ENCODE peak calls at places on chromosome 14, in six cellular contexts. One of them, this sample, is unnamed.

GRCh38 chr14:76957224-76957881 is 71.2 kb downstream of the IRF2BPL start:
- DNase-seq in right lobe of liver: no peak
- DNase-seq in astrocyte: no peak
- DNase-seq in IMR-90: no peak
- DNase-seq in sigmoid colon: no peak
- DNase-seq in brain microvascular endothelial cell: no peak
- DNase-seq in this sample: no peak

GRCh38 chr14:91945776-91946305 is 1.7 kb downstream of the FBLN5 start:
- DNase-seq in right lobe of liver: no peak
- DNase-seq in astrocyte: no peak
- DNase-seq in IMR-90: no peak
- DNase-seq in sigmoid colon: no peak
- DNase-seq in brain microvascular endothelial cell: no peak
- DNase-seq in this sample: no peak

GRCh38 chr14:68653754-68654153 is 139.1 kb downstream of the ZFP36L1 start:
- DNase-seq in right lobe of liver: no peak
- DNase-seq in astrocyte: no peak
- DNase-seq in IMR-90: no peak
- DNase-seq in sigmoid colon: no peak
- DNase-seq in brain microvascular endothelial cell: no peak
- DNase-seq in this sample: no peak

GRCh38 chr14:60922050-60922449 is 58.8 kb downstream of the TRMT5 start:
- DNase-seq in right lobe of liver: no peak
- DNase-seq in astrocyte: peak; percentile 65
- DNase-seq in IMR-90: peak; percentile 62
- DNase-seq in sigmoid colon: no peak
- DNase-seq in brain microvascular endothelial cell: no peak
- DNase-seq in this sample: no peak

GRCh38 chr14:71103662-71104484 is 196.6 kb downstream of the PCNX1 start:
- DNase-seq in right lobe of liver: no peak
- DNase-seq in astrocyte: peak; percentile 44
- DNase-seq in IMR-90: peak; percentile 80
- DNase-seq in sigmoid colon: no peak
- DNase-seq in brain microvascular endothelial cell: peak; percentile 54
- DNase-seq in this sample: no peak

GRCh38 chr14:74511966-74512365 is 18.4 kb downstream of the ISCA2 start:
- DNase-seq in right lobe of liver: peak; percentile 24
- DNase-seq in astrocyte: no peak
- DNase-seq in IMR-90: no peak
- DNase-seq in sigmoid colon: peak; percentile 36
- DNase-seq in brain microvascular endothelial cell: no peak
- DNase-seq in this sample: no peak

GRCh38 chr14:32361674-32362073 is 32.6 kb downstream of the AKAP6 start:
- DNase-seq in right lobe of liver: no peak
- DNase-seq in astrocyte: no peak
- DNase-seq in IMR-90: no peak
- DNase-seq in sigmoid colon: no peak
- DNase-seq in brain microvascular endothelial cell: no peak
- DNase-seq in this sample: no peak

GRCh38 chr14:100824156-100824555 is 1.8 kb upstream of the MEG3 start:
- DNase-seq in right lobe of liver: peak; percentile 53
- DNase-seq in astrocyte: peak; percentile 54
- DNase-seq in IMR-90: peak; percentile 49
- DNase-seq in sigmoid colon: peak; percentile 77
- DNase-seq in brain microvascular endothelial cell: peak; percentile 74
- DNase-seq in this sample: no peak

GRCh38 chr14:95818581-95818980 is 58.1 kb upstream of the TUNAR start:
- DNase-seq in right lobe of liver: no peak
- DNase-seq in astrocyte: no peak
- DNase-seq in IMR-90: no peak
- DNase-seq in sigmoid colon: no peak
- DNase-seq in brain microvascular endothelial cell: no peak
- DNase-seq in this sample: no peak

GRCh38 chr14:51448831-51449665 is 202.7 kb upstream of the FRMD6 start:
- DNase-seq in right lobe of liver: peak; percentile 66
- DNase-seq in astrocyte: peak; percentile 95
- DNase-seq in IMR-90: peak; percentile 98
- DNase-seq in sigmoid colon: no peak
- DNase-seq in brain microvascular endothelial cell: peak; percentile 60
- DNase-seq in this sample: no peak

GRCh38 chr14:68788275-68789001 is 4.4 kb downstream of the ZFP36L1 start:
- DNase-seq in right lobe of liver: no peak
- DNase-seq in astrocyte: no peak
- DNase-seq in IMR-90: no peak
- DNase-seq in sigmoid colon: no peak
- DNase-seq in brain microvascular endothelial cell: no peak
- DNase-seq in this sample: no peak

GRCh38 chr14:95519699-95520098 is 3.2 kb upstream of the SYNE3 start:
- DNase-seq in right lobe of liver: no peak
- DNase-seq in astrocyte: peak; percentile 78
- DNase-seq in IMR-90: peak; percentile 77
- DNase-seq in sigmoid colon: peak; percentile 90
- DNase-seq in brain microvascular endothelial cell: peak; percentile 59
- DNase-seq in this sample: no peak

GRCh38 chr14:68552597-68552996 is 240.3 kb downstream of the ZFP36L1 start:
- DNase-seq in right lobe of liver: no peak
- DNase-seq in astrocyte: peak; percentile 46
- DNase-seq in IMR-90: peak; percentile 20
- DNase-seq in sigmoid colon: peak; percentile 80
- DNase-seq in brain microvascular endothelial cell: no peak
- DNase-seq in this sample: peak; percentile 58

GRCh38 chr14:72524230-72524629 is 369.7 kb downstream of the DPF3 start:
- DNase-seq in right lobe of liver: no peak
- DNase-seq in astrocyte: no peak
- DNase-seq in IMR-90: no peak
- DNase-seq in sigmoid colon: no peak
- DNase-seq in brain microvascular endothelial cell: no peak
- DNase-seq in this sample: no peak

GRCh38 chr14:61558271-61558670 is 137.0 kb upstream of the HIF1A start:
- DNase-seq in right lobe of liver: no peak
- DNase-seq in astrocyte: no peak
- DNase-seq in IMR-90: no peak
- DNase-seq in sigmoid colon: no peak
- DNase-seq in brain microvascular endothelial cell: no peak
- DNase-seq in this sample: no peak

GRCh38 chr14:89372156-89372555 is 44.9 kb downstream of the FOXN3 start:
- DNase-seq in right lobe of liver: no peak
- DNase-seq in astrocyte: peak; percentile 41
- DNase-seq in IMR-90: peak; percentile 66
- DNase-seq in sigmoid colon: no peak
- DNase-seq in brain microvascular endothelial cell: no peak
- DNase-seq in this sample: no peak

GRCh38 chr14:96215845-96216244 is 11.2 kb downstream of the BDKRB2 start:
- DNase-seq in right lobe of liver: no peak
- DNase-seq in astrocyte: no peak
- DNase-seq in IMR-90: no peak
- DNase-seq in sigmoid colon: no peak
- DNase-seq in brain microvascular endothelial cell: no peak
- DNase-seq in this sample: no peak

GRCh38 chr14:74548881-74549280 is 55.3 kb downstream of the ISCA2 start:
- DNase-seq in right lobe of liver: peak; percentile 57
- DNase-seq in astrocyte: no peak
- DNase-seq in IMR-90: peak; percentile 38
- DNase-seq in sigmoid colon: peak; percentile 75
- DNase-seq in brain microvascular endothelial cell: peak; percentile 34
- DNase-seq in this sample: no peak

GRCh38 chr14:33570717-33571058 is 380.2 kb downstream of the EGLN3 start:
- DNase-seq in right lobe of liver: no peak
- DNase-seq in astrocyte: no peak
- DNase-seq in IMR-90: no peak
- DNase-seq in sigmoid colon: no peak
- DNase-seq in brain microvascular endothelial cell: no peak
- DNase-seq in this sample: no peak

GRCh38 chr14:47155395-47155794 is 503.8 kb upstream of the RPL10L start:
- DNase-seq in right lobe of liver: no peak
- DNase-seq in astrocyte: no peak
- DNase-seq in IMR-90: no peak
- DNase-seq in sigmoid colon: no peak
- DNase-seq in brain microvascular endothelial cell: no peak
- DNase-seq in this sample: no peak

GRCh38 chr14:60094306-60094897 is 2.7 kb downstream of the PCNX4 start:
- DNase-seq in right lobe of liver: no peak
- DNase-seq in astrocyte: peak; percentile 84
- DNase-seq in IMR-90: peak; percentile 70
- DNase-seq in sigmoid colon: no peak
- DNase-seq in brain microvascular endothelial cell: peak; percentile 80
- DNase-seq in this sample: no peak

GRCh38 chr14:49933704-49934103 is 40.8 kb downstream of the ARF6 start:
- DNase-seq in right lobe of liver: no peak
- DNase-seq in astrocyte: no peak
- DNase-seq in IMR-90: no peak
- DNase-seq in sigmoid colon: no peak
- DNase-seq in brain microvascular endothelial cell: no peak
- DNase-seq in this sample: no peak

GRCh38 chr14:54792288-54792687 is 110.3 kb downstream of the GCH1 start:
- DNase-seq in right lobe of liver: no peak
- DNase-seq in astrocyte: no peak
- DNase-seq in IMR-90: no peak
- DNase-seq in sigmoid colon: no peak
- DNase-seq in brain microvascular endothelial cell: no peak
- DNase-seq in this sample: no peak

GRCh38 chr14:54788701-54789100 is 113.9 kb downstream of the GCH1 start:
- DNase-seq in right lobe of liver: no peak
- DNase-seq in astrocyte: no peak
- DNase-seq in IMR-90: no peak
- DNase-seq in sigmoid colon: no peak
- DNase-seq in brain microvascular endothelial cell: no peak
- DNase-seq in this sample: no peak

GRCh38 chr14:54789166-54789565 is 113.5 kb downstream of the GCH1 start:
- DNase-seq in right lobe of liver: no peak
- DNase-seq in astrocyte: no peak
- DNase-seq in IMR-90: no peak
- DNase-seq in sigmoid colon: no peak
- DNase-seq in brain microvascular endothelial cell: no peak
- DNase-seq in this sample: no peak

GRCh38 chr14:54791001-54791400 is 111.6 kb downstream of the GCH1 start:
- DNase-seq in right lobe of liver: no peak
- DNase-seq in astrocyte: no peak
- DNase-seq in IMR-90: no peak
- DNase-seq in sigmoid colon: no peak
- DNase-seq in brain microvascular endothelial cell: no peak
- DNase-seq in this sample: no peak

DNA sequence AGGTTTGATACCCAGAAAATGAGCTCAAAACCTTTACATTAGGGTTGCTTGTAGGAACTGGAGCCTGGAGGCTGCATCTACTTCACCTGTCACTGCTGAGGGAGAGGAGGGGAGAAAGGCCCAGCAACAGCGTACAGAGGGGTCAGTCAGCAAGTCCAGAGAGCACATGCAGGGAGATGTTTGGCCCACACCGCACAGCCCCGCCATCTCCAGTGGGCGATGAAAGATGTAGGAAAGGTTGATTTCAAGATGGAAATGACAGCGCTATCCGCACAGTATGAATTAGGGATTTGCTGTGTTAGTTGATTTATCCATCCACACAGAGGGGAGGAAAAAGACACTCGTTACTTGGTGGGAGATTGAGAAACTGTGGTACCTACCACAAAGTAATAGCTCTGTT is 112.5 kb downstream of the GCH1 start:
- DNase-seq in right lobe of liver: no peak
- DNase-seq in astrocyte: no peak
- DNase-seq in IMR-90: no peak
- DNase-seq in sigmoid colon: no peak
- DNase-seq in brain microvascular endothelial cell: no peak
- DNase-seq in this sample: no peak
- H3K36me3 ChIP-seq in right lobe of liver: peaks cover 29% of the 10 kb centered on the region
- H3K36me3 ChIP-seq in astrocyte: peaks cover 11% of the 10 kb centered on the region
- H3K36me3 ChIP-seq in IMR-90: peaks cover 52% of the 10 kb centered on the region
- H3K36me3 ChIP-seq in sigmoid colon: peaks cover 76% of the 10 kb centered on the region
- H3K36me3 ChIP-seq in brain microvascular endothelial cell: peaks cover 7% of the 10 kb centered on the region
- H3K36me3 ChIP-seq in this sample: no peaks in the 10 kb centered on the region

GRCh38 chr14:44812672-44813071 is 149.1 kb downstream of the KLHL28 start:
- DNase-seq in right lobe of liver: no peak
- DNase-seq in astrocyte: no peak
- DNase-seq in IMR-90: no peak
- DNase-seq in sigmoid colon: no peak
- DNase-seq in brain microvascular endothelial cell: no peak
- DNase-seq in this sample: no peak
- H3K36me3 ChIP-seq in right lobe of liver: no peaks in the 10 kb centered on the region
- H3K36me3 ChIP-seq in astrocyte: no peaks in the 10 kb centered on the region
- H3K36me3 ChIP-seq in IMR-90: no peaks in the 10 kb centered on the region
- H3K36me3 ChIP-seq in sigmoid colon: no peaks in the 10 kb centered on the region
- H3K36me3 ChIP-seq in brain microvascular endothelial cell: no peaks in the 10 kb centered on the region
- H3K36me3 ChIP-seq in this sample: no peaks in the 10 kb centered on the region

GRCh38 chr14:102445641-102446040 is 63.9 kb downstream of the ANKRD9 start:
- DNase-seq in right lobe of liver: peak; percentile 30
- DNase-seq in astrocyte: no peak
- DNase-seq in IMR-90: no peak
- DNase-seq in sigmoid colon: peak; percentile 35
- DNase-seq in brain microvascular endothelial cell: no peak
- DNase-seq in this sample: no peak

GRCh38 chr14:102454711-102455110 is 54.9 kb downstream of the ANKRD9 start:
- DNase-seq in right lobe of liver: no peak
- DNase-seq in astrocyte: no peak
- DNase-seq in IMR-90: no peak
- DNase-seq in sigmoid colon: no peak
- DNase-seq in brain microvascular endothelial cell: no peak
- DNase-seq in this sample: no peak

GRCh38 chr14:102452302-102452701 is 57.3 kb downstream of the ANKRD9 start:
- DNase-seq in right lobe of liver: no peak
- DNase-seq in astrocyte: no peak
- DNase-seq in IMR-90: no peak
- DNase-seq in sigmoid colon: peak; percentile 49
- DNase-seq in brain microvascular endothelial cell: no peak
- DNase-seq in this sample: peak; percentile 39

GRCh38 chr14:102451064-102451352 is 58.6 kb downstream of the ANKRD9 start:
- DNase-seq in right lobe of liver: no peak
- DNase-seq in astrocyte: no peak
- DNase-seq in IMR-90: no peak
- DNase-seq in sigmoid colon: peak; percentile 48
- DNase-seq in brain microvascular endothelial cell: no peak
- DNase-seq in this sample: no peak

GRCh38 chr14:102450206-102451063 is 59.1 kb downstream of the ANKRD9 start:
- DNase-seq in right lobe of liver: no peak
- DNase-seq in astrocyte: no peak
- DNase-seq in IMR-90: no peak
- DNase-seq in sigmoid colon: no peak
- DNase-seq in brain microvascular endothelial cell: no peak
- DNase-seq in this sample: no peak
- H3K36me3 ChIP-seq in right lobe of liver: peaks cover 50% of the 10 kb centered on the region
- H3K36me3 ChIP-seq in astrocyte: peaks cover 21% of the 10 kb centered on the region
- H3K36me3 ChIP-seq in IMR-90: peaks cover 47% of the 10 kb centered on the region
- H3K36me3 ChIP-seq in sigmoid colon: peaks cover 98% of the 10 kb centered on the region
- H3K36me3 ChIP-seq in brain microvascular endothelial cell: peaks cover 45% of the 10 kb centered on the region
- H3K36me3 ChIP-seq in this sample: no peaks in the 10 kb centered on the region

DNA sequence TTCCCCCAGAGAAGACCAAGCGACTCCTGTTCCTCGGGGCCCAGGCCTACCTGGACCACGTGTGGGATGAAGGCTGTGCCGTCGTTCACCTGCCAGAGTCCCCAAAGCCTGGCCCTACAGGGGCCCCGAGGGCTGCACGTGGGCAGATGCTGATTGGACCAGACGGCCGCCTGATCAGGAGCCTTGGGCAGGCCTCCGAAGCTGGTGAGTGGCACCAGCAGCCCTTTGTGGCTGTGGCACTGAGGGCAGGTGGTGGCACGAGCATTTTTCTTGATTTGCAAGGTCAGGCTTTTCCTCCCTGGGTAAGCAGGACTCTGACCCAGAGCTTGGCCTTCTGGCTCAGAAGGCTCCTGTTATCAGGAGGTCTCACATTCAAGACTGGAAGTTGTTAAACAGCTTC is 2.7 kb downstream of the SIVA1 start:
- DNase-seq in right lobe of liver: no peak
- DNase-seq in astrocyte: no peak
- DNase-seq in IMR-90: no peak
- DNase-seq in sigmoid colon: no peak
- DNase-seq in brain microvascular endothelial cell: no peak
- DNase-seq in this sample: no peak
- H3K36me3 ChIP-seq in right lobe of liver: peaks cover 37% of the 10 kb centered on the region
- H3K36me3 ChIP-seq in astrocyte: peaks cover 9% of the 10 kb centered on the region
- H3K36me3 ChIP-seq in IMR-90: peaks cover 39% of the 10 kb centered on the region
- H3K36me3 ChIP-seq in sigmoid colon: peaks cover 52% of the 10 kb centered on the region
- H3K36me3 ChIP-seq in brain microvascular endothelial cell: peaks cover 24% of the 10 kb centered on the region
- H3K36me3 ChIP-seq in this sample: no peaks in the 10 kb centered on the region